ENCODE peak calls at places on chromosome 20, in five cellular contexts. One of them, this sample, is unnamed.

GRCh38 chr20:52201395-52201794 is 9.8 kb upstream of the ZFP64 start:
- DNase-seq in HL-60: no peak
- DNase-seq in A549: no peak
- DNase-seq in GM23338: no peak
- DNase-seq in K562: no peak
- DNase-seq in this sample: no peak

GRCh38 chr20:45111285-45111684 is 3.7 kb downstream of the WFDC5 start:
- DNase-seq in HL-60: no peak
- DNase-seq in A549: no peak
- DNase-seq in K562: no peak
- DNase-seq in GM23338: no peak
- DNase-seq in this sample: no peak

GRCh38 chr20:1383621-1384404 is 9.0 kb downstream of the FKBP1A start:
- DNase-seq in A549: no peak
- DNase-seq in K562: no peak
- DNase-seq in HL-60: no peak
- DNase-seq in GM23338: no peak
- DNase-seq in this sample: no peak

GRCh38 chr20:18005170-18005989 is 36.6 kb downstream of the MGME1 start:
- DNase-seq in K562: no peak
- DNase-seq in A549: no peak
- DNase-seq in HL-60: no peak
- DNase-seq in GM23338: no peak
- DNase-seq in this sample: no peak

GRCh38 chr20:881051-881820 is 34.9 kb downstream of the ANGPT4 start:
- DNase-seq in A549: peak; percentile 63
- DNase-seq in GM23338: no peak
- DNase-seq in HL-60: peak; percentile 62
- DNase-seq in K562: no peak
- DNase-seq in this sample: peak; percentile 38

GRCh38 chr20:36465109-36466080 is 75.9 kb upstream of the MYL9 start:
- DNase-seq in K562: peak; percentile 86
- DNase-seq in HL-60: no peak
- DNase-seq in GM23338: peak; percentile 59
- DNase-seq in A549: peak; percentile 83
- DNase-seq in this sample: peak; percentile 63

GRCh38 chr20:19940945-19941590 is 76.1 kb upstream of the NAA20 start:
- DNase-seq in HL-60: peak; percentile 3
- DNase-seq in K562: no peak
- DNase-seq in GM23338: no peak
- DNase-seq in A549: no peak
- DNase-seq in this sample: no peak

GRCh38 chr20:5264807-5265206 is 51.9 kb downstream of the PROKR2 start:
- DNase-seq in K562: no peak
- DNase-seq in A549: no peak
- DNase-seq in HL-60: no peak
- DNase-seq in GM23338: no peak
- DNase-seq in this sample: no peak

GRCh38 chr20:50247196-50248094 is 56.8 kb downstream of the CEBPB start:
- DNase-seq in GM23338: no peak
- DNase-seq in K562: no peak
- DNase-seq in A549: no peak
- DNase-seq in HL-60: no peak
- DNase-seq in this sample: no peak

GRCh38 chr20:3545401-3545925 is 74.6 kb downstream of the ATRN start:
- DNase-seq in A549: no peak
- DNase-seq in HL-60: no peak
- DNase-seq in K562: no peak
- DNase-seq in GM23338: no peak
- DNase-seq in this sample: no peak

GRCh38 chr20:48190757-48191156 is 405.5 kb upstream of the SULF2 start:
- DNase-seq in HL-60: no peak
- DNase-seq in GM23338: no peak
- DNase-seq in K562: no peak
- DNase-seq in A549: no peak
- DNase-seq in this sample: no peak

GRCh38 chr20:24705486-24705885 is 236.1 kb downstream of the SYNDIG1 start:
- DNase-seq in HL-60: no peak
- DNase-seq in A549: no peak
- DNase-seq in GM23338: no peak
- DNase-seq in K562: no peak
- DNase-seq in this sample: no peak

GRCh38 chr20:53085720-53086119 is 113.6 kb downstream of the TSHZ2 start:
- DNase-seq in GM23338: no peak
- DNase-seq in A549: no peak
- DNase-seq in K562: no peak
- DNase-seq in HL-60: peak; percentile 72
- DNase-seq in this sample: no peak

GRCh38 chr20:24762791-24763350 is 186.2 kb upstream of the CST7 start:
- DNase-seq in GM23338: no peak
- DNase-seq in HL-60: no peak
- DNase-seq in K562: no peak
- DNase-seq in A549: no peak
- DNase-seq in this sample: no peak

GRCh38 chr20:56518126-56518525 is 6.4 kb upstream of the FAM209A start:
- DNase-seq in K562: no peak
- DNase-seq in GM23338: no peak
- DNase-seq in A549: no peak
- DNase-seq in HL-60: no peak
- DNase-seq in this sample: no peak

GRCh38 chr20:46552460-46553420 is 2.3 kb upstream of the OCSTAMP start:
- DNase-seq in A549: no peak
- DNase-seq in GM23338: no peak
- DNase-seq in HL-60: peak; percentile 50
- DNase-seq in K562: no peak
- DNase-seq in this sample: no peak

GRCh38 chr20:1945134-1945618 is 48.7 kb downstream of the PDYN start:
- DNase-seq in GM23338: no peak
- DNase-seq in HL-60: peak; percentile 95
- DNase-seq in K562: no peak
- DNase-seq in A549: no peak
- DNase-seq in this sample: no peak

GRCh38 chr20:54116550-54117235 is 46.3 kb upstream of the BCAS1 start:
- DNase-seq in GM23338: no peak
- DNase-seq in K562: no peak
- DNase-seq in A549: no peak
- DNase-seq in HL-60: no peak
- DNase-seq in this sample: no peak

GRCh38 chr20:45427236-45428149 is 11.6 kb downstream of the PIGT start:
- DNase-seq in K562: peak; percentile 60
- DNase-seq in GM23338: no peak
- DNase-seq in HL-60: no peak
- DNase-seq in A549: no peak
- DNase-seq in this sample: no peak

GRCh38 chr20:15875446-15875845 is 697.8 kb downstream of the KIF16B start:
- DNase-seq in GM23338: no peak
- DNase-seq in A549: no peak
- DNase-seq in K562: no peak
- DNase-seq in HL-60: no peak
- DNase-seq in this sample: no peak

GRCh38 chr20:1527923-1528322 is 29.6 kb downstream of the SIRPD start:
- DNase-seq in A549: no peak
- DNase-seq in HL-60: no peak
- DNase-seq in K562: no peak
- DNase-seq in GM23338: no peak
- DNase-seq in this sample: no peak

GRCh38 chr20:57346477-57346876 is 4.6 kb upstream of the RAE1 start:
- DNase-seq in GM23338: peak; percentile 88
- DNase-seq in HL-60: peak; percentile 70
- DNase-seq in A549: peak; percentile 69
- DNase-seq in K562: peak; percentile 49
- DNase-seq in this sample: peak; percentile 51

GRCh38 chr20:4216142-4216735 is 200.9 kb upstream of the RNF24 start:
- DNase-seq in HL-60: no peak
- DNase-seq in K562: no peak
- DNase-seq in A549: no peak
- DNase-seq in GM23338: no peak
- DNase-seq in this sample: no peak

GRCh38 chr20:41848180-41848579 is 230.0 kb upstream of the CHD6 start:
- DNase-seq in HL-60: no peak
- DNase-seq in GM23338: peak; percentile 44
- DNase-seq in K562: peak; percentile 18
- DNase-seq in A549: peak; percentile 5
- DNase-seq in this sample: no peak

GRCh38 chr20:10906830-10907229 is 233.0 kb upstream of the JAG1 start:
- DNase-seq in GM23338: no peak
- DNase-seq in HL-60: no peak
- DNase-seq in A549: no peak
- DNase-seq in K562: no peak
- DNase-seq in this sample: no peak

GRCh38 chr20:32672982-32673727 is 586 bp downstream of the C20orf203 start:
- DNase-seq in A549: no peak
- DNase-seq in HL-60: peak; percentile 84
- DNase-seq in K562: peak; percentile 38
- DNase-seq in GM23338: peak; percentile 71
- DNase-seq in this sample: no peak

GRCh38 chr20:23637282-23638221 is at the start of gene CST3:
- DNase-seq in A549: peak; percentile 91
- DNase-seq in K562: peak; percentile 91
- DNase-seq in GM23338: peak; percentile 82
- DNase-seq in HL-60: peak; percentile 70
- DNase-seq in this sample: peak; percentile 25

GRCh38 chr20:53578492-53579222 is 15.0 kb downstream of the ZNF217 start:
- DNase-seq in HL-60: peak; percentile 85
- DNase-seq in K562: peak; percentile 79
- DNase-seq in GM23338: peak; percentile 96
- DNase-seq in A549: peak; percentile 90
- DNase-seq in this sample: no peak

GRCh38 chr20:15902493-15902892 is 670.8 kb downstream of the KIF16B start:
- DNase-seq in K562: no peak
- DNase-seq in HL-60: no peak
- DNase-seq in GM23338: peak; percentile 68
- DNase-seq in A549: peak; percentile 44
- DNase-seq in this sample: no peak

GRCh38 chr20:4226330-4227084 is 211.1 kb upstream of the RNF24 start:
- DNase-seq in HL-60: no peak
- DNase-seq in K562: no peak
- DNase-seq in A549: no peak
- DNase-seq in GM23338: no peak
- DNase-seq in this sample: no peak

GRCh38 chr20:2736441-2736840 is 43.9 kb downstream of the EBF4 start:
- DNase-seq in A549: no peak
- DNase-seq in GM23338: no peak
- DNase-seq in HL-60: no peak
- DNase-seq in K562: no peak
- DNase-seq in this sample: no peak

DNA sequence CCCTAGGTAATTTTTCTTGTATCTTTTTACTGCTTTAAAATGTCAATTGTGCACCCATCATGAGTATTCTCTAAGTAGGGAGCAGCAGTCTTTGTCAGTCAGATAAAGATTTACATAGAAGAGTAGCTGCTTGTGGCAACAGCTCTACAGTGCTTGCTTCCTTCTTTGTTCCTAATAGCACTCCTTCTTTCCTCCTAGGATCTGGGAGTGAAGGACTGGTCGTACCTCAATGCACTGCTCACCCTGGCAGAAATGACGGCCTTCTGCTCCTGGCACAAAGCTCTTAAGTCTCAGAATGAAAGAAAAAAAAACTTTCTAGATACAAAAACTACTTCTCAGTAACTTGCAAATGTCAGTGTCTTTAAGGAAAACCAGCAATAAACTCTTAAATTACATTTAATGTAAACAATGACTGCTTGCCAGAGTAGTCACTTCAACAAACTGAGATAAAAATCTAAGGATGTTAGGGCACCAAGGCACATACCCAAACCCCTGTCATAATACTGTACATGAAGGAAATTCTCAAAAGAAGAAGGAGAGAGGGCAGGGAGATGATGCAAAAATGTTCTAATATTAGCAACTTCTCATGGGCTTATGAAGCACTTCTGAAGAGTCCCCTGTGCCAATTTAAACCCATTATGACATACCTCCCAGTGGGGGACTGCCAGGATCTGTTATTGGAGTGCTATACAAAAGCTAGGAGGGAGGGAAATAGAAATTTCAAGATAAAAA is 34.0 kb downstream of the NCOA6 start:
- DNase-seq in GM23338: peak; percentile 20
- DNase-seq in K562: no peak
- DNase-seq in HL-60: peak; percentile 19
- DNase-seq in A549: no peak
- DNase-seq in this sample: no peak
- TF ChIP-seq REST in GM23338: no peak
- TF ChIP-seq REST in K562: no peak
- TF ChIP-seq REST in HL-60: no peak
- TF ChIP-seq REST in A549: no peak
- TF ChIP-seq REST in this sample: no peak

GRCh38 chr20:58870293-58871014 is 17.9 kb downstream of the GNAS start:
- DNase-seq in GM23338: peak; percentile 90
- DNase-seq in K562: peak; percentile 70
- DNase-seq in HL-60: peak; percentile 37
- DNase-seq in A549: peak; percentile 63
- DNase-seq in this sample: peak; percentile 43

GRCh38 chr20:58864346-58864745 is 11.8 kb downstream of the GNAS start:
- DNase-seq in K562: no peak
- DNase-seq in GM23338: no peak
- DNase-seq in HL-60: no peak
- DNase-seq in A549: no peak
- DNase-seq in this sample: no peak

GRCh38 chr20:58869662-58870227 is 17.2 kb downstream of the GNAS start:
- DNase-seq in HL-60: no peak
- DNase-seq in GM23338: peak; percentile 51
- DNase-seq in A549: no peak
- DNase-seq in K562: no peak
- DNase-seq in this sample: no peak

GRCh38 chr20:58868795-58869194 is 16.3 kb downstream of the GNAS start:
- DNase-seq in K562: peak; percentile 49
- DNase-seq in HL-60: no peak
- DNase-seq in A549: no peak
- DNase-seq in GM23338: peak; percentile 57
- DNase-seq in this sample: no peak

DNA sequence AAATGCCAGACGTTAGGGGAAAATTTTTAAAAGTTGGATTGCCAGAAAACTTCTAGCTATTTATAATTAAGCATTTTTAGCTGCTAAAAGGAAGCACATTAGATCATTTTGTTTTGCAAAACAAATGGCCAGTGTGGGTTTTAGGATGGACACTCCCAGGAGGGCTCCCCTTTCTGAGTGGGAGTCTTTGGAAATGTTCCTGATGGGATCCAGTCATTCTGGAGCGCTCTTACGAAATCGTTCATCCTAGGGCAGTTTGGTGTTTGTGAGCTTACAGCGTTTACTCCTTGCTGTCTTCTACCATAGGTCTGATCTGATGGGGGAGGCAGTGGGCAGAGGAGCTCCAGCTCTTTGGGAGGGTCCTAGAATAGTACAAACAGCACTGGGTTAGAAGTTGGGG is 14.7 kb downstream of the GNAS start:
- DNase-seq in K562: no peak
- DNase-seq in GM23338: no peak
- DNase-seq in HL-60: no peak
- DNase-seq in A549: no peak
- DNase-seq in this sample: no peak
- TF ChIP-seq REST in K562: no peak
- TF ChIP-seq REST in GM23338: no peak
- TF ChIP-seq REST in HL-60: no peak
- TF ChIP-seq REST in A549: no peak
- TF ChIP-seq REST in this sample: no peak

GRCh38 chr20:37543828-37544227 is 16.2 kb upstream of the BLCAP start:
- DNase-seq in HL-60: no peak
- DNase-seq in GM23338: peak; percentile 54
- DNase-seq in K562: no peak
- DNase-seq in A549: peak; percentile 42
- DNase-seq in this sample: no peak
- TF ChIP-seq REST in HL-60: no peak
- TF ChIP-seq REST in GM23338: no peak
- TF ChIP-seq REST in K562: no peak
- TF ChIP-seq REST in A549: no peak
- TF ChIP-seq REST in this sample: no peak

GRCh38 chr20:61128701-61129655 is 123.1 kb upstream of the CDH4 start:
- DNase-seq in HL-60: no peak
- DNase-seq in K562: no peak
- DNase-seq in A549: no peak
- DNase-seq in GM23338: no peak
- DNase-seq in this sample: no peak
- TF ChIP-seq REST in HL-60: no peak
- TF ChIP-seq REST in K562: no peak
- TF ChIP-seq REST in A549: no peak
- TF ChIP-seq REST in GM23338: no peak
- TF ChIP-seq REST in this sample: no peak

This sample was measured in Panc1.